ENCODE peak calls at places on chromosomes 13 and 19, in eight cellular contexts. One of them, this sample, is unnamed.

GRCh38 chr13:28671393-28671792 is 12.5 kb downstream of the POMP start:
- DNase-seq in endothelial cell of umbilical vein: no peak
- DNase-seq in HCT116: no peak
- DNase-seq in HepG2: no peak
- DNase-seq in K562: no peak
- DNase-seq in SK-N-SH: no peak
- DNase-seq in GM12878: no peak
- DNase-seq in H1: no peak
- DNase-seq in this sample: no peak

GRCh38 chr19:32914879-32915278 is 45.3 kb upstream of the SLC7A9 start:
- DNase-seq in endothelial cell of umbilical vein: no peak
- DNase-seq in HCT116: no peak
- DNase-seq in GM12878: no peak
- DNase-seq in K562: no peak
- DNase-seq in HepG2: no peak
- DNase-seq in SK-N-SH: no peak
- DNase-seq in H1: no peak
- DNase-seq in this sample: no peak

GRCh38 chr13:30165791-30166190 is 141.6 kb downstream of the KATNAL1 start:
- DNase-seq in SK-N-SH: no peak
- DNase-seq in endothelial cell of umbilical vein: no peak
- DNase-seq in K562: no peak
- DNase-seq in HepG2: no peak
- DNase-seq in GM12878: no peak
- DNase-seq in H1: no peak
- DNase-seq in HCT116: no peak
- DNase-seq in this sample: no peak

GRCh38 chr13:112244061-112244460 is 132.1 kb upstream of the SPACA7 start:
- DNase-seq in H1: peak
- DNase-seq in SK-N-SH: no peak
- DNase-seq in GM12878: no peak
- DNase-seq in K562: no peak
- DNase-seq in HCT116: no peak
- DNase-seq in HepG2: no peak
- DNase-seq in endothelial cell of umbilical vein: no peak
- DNase-seq in this sample: no peak

GRCh38 chr19:40666803-40667438 is 23.5 kb downstream of the NUMBL start:
- DNase-seq in K562: no peak
- DNase-seq in HCT116: no peak
- DNase-seq in endothelial cell of umbilical vein: no peak
- DNase-seq in SK-N-SH: no peak
- DNase-seq in GM12878: no peak
- DNase-seq in H1: no peak
- DNase-seq in HepG2: no peak
- DNase-seq in this sample: no peak

GRCh38 chr19:31548941-31549340 is 199.7 kb upstream of the TSHZ3 start:
- DNase-seq in endothelial cell of umbilical vein: no peak
- DNase-seq in HepG2: no peak
- DNase-seq in HCT116: no peak
- DNase-seq in H1: no peak
- DNase-seq in GM12878: no peak
- DNase-seq in SK-N-SH: no peak
- DNase-seq in K562: peak
- DNase-seq in this sample: no peak

GRCh38 chr19:4357921-4358326 is 14.6 kb downstream of the MPND start:
- DNase-seq in K562: no peak
- DNase-seq in SK-N-SH: peak
- DNase-seq in endothelial cell of umbilical vein: no peak
- DNase-seq in H1: no peak
- DNase-seq in HepG2: no peak
- DNase-seq in HCT116: no peak
- DNase-seq in GM12878: no peak
- DNase-seq in this sample: no peak

GRCh38 chr19:38478273-38478971 is 44.9 kb downstream of the RYR1 start:
- DNase-seq in SK-N-SH: peak
- DNase-seq in K562: peak
- DNase-seq in endothelial cell of umbilical vein: no peak
- DNase-seq in HepG2: peak
- DNase-seq in GM12878: no peak
- DNase-seq in H1: no peak
- DNase-seq in HCT116: peak
- DNase-seq in this sample: no peak

GRCh38 chr19:3983936-3984583 is 1.2 kb downstream of the EEF2 start:
- DNase-seq in K562: peak
- DNase-seq in SK-N-SH: peak
- DNase-seq in HepG2: no peak
- DNase-seq in H1: peak
- DNase-seq in HCT116: no peak
- DNase-seq in endothelial cell of umbilical vein: peak
- DNase-seq in GM12878: no peak
- DNase-seq in this sample: no peak

GRCh38 chr19:44955500-44956439 is 590 bp downstream of the CLPTM1 start:
- DNase-seq in GM12878: no peak
- DNase-seq in HepG2: no peak
- DNase-seq in K562: no peak
- DNase-seq in endothelial cell of umbilical vein: peak
- DNase-seq in SK-N-SH: no peak
- DNase-seq in HCT116: no peak
- DNase-seq in H1: no peak
- DNase-seq in this sample: no peak

GRCh38 chr13:68481130-68481529 is 1251.0 kb upstream of the PCDH9 start:
- DNase-seq in H1: no peak
- DNase-seq in GM12878: no peak
- DNase-seq in HepG2: peak
- DNase-seq in K562: no peak
- DNase-seq in endothelial cell of umbilical vein: no peak
- DNase-seq in SK-N-SH: no peak
- DNase-seq in HCT116: no peak
- DNase-seq in this sample: no peak

GRCh38 chr19:18298601-18299000 is 17.2 kb upstream of the JUND start:
- DNase-seq in K562: no peak
- DNase-seq in HCT116: no peak
- DNase-seq in SK-N-SH: no peak
- DNase-seq in H1: no peak
- DNase-seq in GM12878: no peak
- DNase-seq in HepG2: no peak
- DNase-seq in endothelial cell of umbilical vein: no peak
- DNase-seq in this sample: no peak

GRCh38 chr19:18301718-18302111 is 20.3 kb upstream of the JUND start:
- DNase-seq in SK-N-SH: no peak
- DNase-seq in GM12878: no peak
- DNase-seq in HepG2: no peak
- DNase-seq in K562: no peak
- DNase-seq in endothelial cell of umbilical vein: no peak
- DNase-seq in HCT116: no peak
- DNase-seq in H1: no peak
- DNase-seq in this sample: no peak

GRCh38 chr19:18304194-18304495 is 18.7 kb downstream of the LSM4 start:
- DNase-seq in H1: no peak
- DNase-seq in K562: no peak
- DNase-seq in GM12878: no peak
- DNase-seq in HCT116: no peak
- DNase-seq in SK-N-SH: no peak
- DNase-seq in endothelial cell of umbilical vein: no peak
- DNase-seq in HepG2: no peak
- DNase-seq in this sample: no peak

GRCh38 chr19:18299654-18300053 is 18.2 kb upstream of the JUND start:
- DNase-seq in endothelial cell of umbilical vein: no peak
- DNase-seq in H1: no peak
- DNase-seq in GM12878: no peak
- DNase-seq in SK-N-SH: no peak
- DNase-seq in HCT116: no peak
- DNase-seq in K562: no peak
- DNase-seq in HepG2: no peak
- DNase-seq in this sample: no peak

GRCh38 chr19:18300930-18301717 is 19.7 kb upstream of the JUND start:
- DNase-seq in HCT116: no peak
- DNase-seq in H1: no peak
- DNase-seq in HepG2: no peak
- DNase-seq in SK-N-SH: no peak
- DNase-seq in K562: peak
- DNase-seq in endothelial cell of umbilical vein: no peak
- DNase-seq in GM12878: no peak
- DNase-seq in this sample: no peak
- TF ChIP-seq POLR2AphosphoS5 in HCT116: peak
- TF ChIP-seq POLR2AphosphoS5 in H1: no peak
- TF ChIP-seq POLR2AphosphoS5 in HepG2: no peak
- TF ChIP-seq POLR2AphosphoS5 in SK-N-SH: peak
- TF ChIP-seq POLR2AphosphoS5 in K562: no peak
- TF ChIP-seq POLR2AphosphoS5 in endothelial cell of umbilical vein: no peak
- TF ChIP-seq POLR2AphosphoS5 in GM12878: no peak
- TF ChIP-seq POLR2AphosphoS5 in this sample: no peak

DNA sequence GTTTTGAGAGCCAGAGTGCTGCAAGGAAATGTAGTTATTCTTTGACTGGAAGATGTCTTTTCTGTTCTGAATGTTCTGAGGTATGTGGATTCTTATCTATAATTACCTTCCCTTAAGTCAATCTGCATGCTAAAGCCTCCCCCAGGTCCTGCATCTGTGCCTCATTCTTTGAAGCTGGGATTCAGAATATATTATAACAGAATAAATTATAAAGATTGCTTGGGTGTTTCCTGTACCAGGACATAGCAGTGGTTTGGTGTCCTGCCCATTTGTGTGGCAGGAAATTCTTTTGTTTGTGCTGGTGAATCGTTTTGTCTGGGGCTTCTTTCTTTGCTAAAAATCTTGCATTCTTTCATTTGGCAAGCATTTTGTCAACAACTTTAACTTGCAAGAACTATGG is 60.2 kb downstream of the ITGBL1 start:
- DNase-seq in H1: no peak
- DNase-seq in GM12878: no peak
- DNase-seq in K562: no peak
- DNase-seq in HCT116: no peak
- DNase-seq in HepG2: no peak
- DNase-seq in endothelial cell of umbilical vein: no peak
- DNase-seq in SK-N-SH: no peak
- DNase-seq in this sample: no peak
- H3K9ac ChIP-seq in H1: no peak
- H3K9ac ChIP-seq in GM12878: no peak
- H3K9ac ChIP-seq in K562: no peak
- H3K9ac ChIP-seq in HCT116: no peak
- H3K9ac ChIP-seq in HepG2: no peak
- H3K9ac ChIP-seq in endothelial cell of umbilical vein: no peak
- H3K9ac ChIP-seq in SK-N-SH: peak
- H3K9ac ChIP-seq in this sample: no peak

GRCh38 chr19:2061093-2061935 is 10.3 kb upstream of the MKNK2 start:
- DNase-seq in HCT116: peak
- DNase-seq in H1: peak
- DNase-seq in endothelial cell of umbilical vein: peak
- DNase-seq in HepG2: peak
- DNase-seq in SK-N-SH: peak
- DNase-seq in GM12878: peak
- DNase-seq in K562: peak
- DNase-seq in this sample: peak
- TF ChIP-seq POLR2AphosphoS5 in HCT116: peak
- TF ChIP-seq POLR2AphosphoS5 in H1: peak
- TF ChIP-seq POLR2AphosphoS5 in endothelial cell of umbilical vein: peak
- TF ChIP-seq POLR2AphosphoS5 in HepG2: peak
- TF ChIP-seq POLR2AphosphoS5 in SK-N-SH: peak
- TF ChIP-seq POLR2AphosphoS5 in GM12878: peak
- TF ChIP-seq POLR2AphosphoS5 in K562: peak
- TF ChIP-seq POLR2AphosphoS5 in this sample: peak

GRCh38 chr19:12736854-12737665 is at the start of gene GET3:
- DNase-seq in GM12878: peak
- DNase-seq in HCT116: peak
- DNase-seq in SK-N-SH: peak
- DNase-seq in HepG2: peak
- DNase-seq in K562: peak
- DNase-seq in endothelial cell of umbilical vein: peak
- DNase-seq in H1: peak
- DNase-seq in this sample: peak

GRCh38 chr19:12733907-12734214 is 623 bp downstream of the TRIR start:
- DNase-seq in HepG2: no peak
- DNase-seq in GM12878: no peak
- DNase-seq in endothelial cell of umbilical vein: no peak
- DNase-seq in K562: no peak
- DNase-seq in H1: no peak
- DNase-seq in HCT116: no peak
- DNase-seq in SK-N-SH: no peak
- DNase-seq in this sample: no peak

GRCh38 chr19:12733369-12733896 is 1.1 kb downstream of the TRIR start:
- DNase-seq in HepG2: peak
- DNase-seq in GM12878: no peak
- DNase-seq in K562: no peak
- DNase-seq in HCT116: no peak
- DNase-seq in SK-N-SH: peak
- DNase-seq in endothelial cell of umbilical vein: peak
- DNase-seq in H1: no peak
- DNase-seq in this sample: no peak

GRCh38 chr19:12737666-12738351 is 512 bp downstream of the GET3 start:
- DNase-seq in endothelial cell of umbilical vein: no peak
- DNase-seq in H1: no peak
- DNase-seq in SK-N-SH: no peak
- DNase-seq in HepG2: no peak
- DNase-seq in GM12878: no peak
- DNase-seq in HCT116: no peak
- DNase-seq in K562: no peak
- DNase-seq in this sample: no peak
- H3K9ac ChIP-seq in endothelial cell of umbilical vein: peak
- H3K9ac ChIP-seq in H1: peak
- H3K9ac ChIP-seq in SK-N-SH: peak
- H3K9ac ChIP-seq in HepG2: peak
- H3K9ac ChIP-seq in GM12878: peak
- H3K9ac ChIP-seq in HCT116: peak
- H3K9ac ChIP-seq in K562: peak
- H3K9ac ChIP-seq in this sample: peak

GRCh38 chr19:29844891-29845575 is 33.2 kb downstream of the CCNE1 start:
- DNase-seq in SK-N-SH: no peak
- DNase-seq in K562: peak
- DNase-seq in HepG2: peak
- DNase-seq in H1: peak
- DNase-seq in GM12878: peak
- DNase-seq in HCT116: peak
- DNase-seq in endothelial cell of umbilical vein: peak
- DNase-seq in this sample: peak
- TF ChIP-seq POLR2AphosphoS5 in SK-N-SH: peak
- TF ChIP-seq POLR2AphosphoS5 in K562: no peak
- TF ChIP-seq POLR2AphosphoS5 in HepG2: peak
- TF ChIP-seq POLR2AphosphoS5 in H1: peak
- TF ChIP-seq POLR2AphosphoS5 in GM12878: peak
- TF ChIP-seq POLR2AphosphoS5 in HCT116: peak
- TF ChIP-seq POLR2AphosphoS5 in endothelial cell of umbilical vein: no peak
- TF ChIP-seq POLR2AphosphoS5 in this sample: no peak

This sample was measured in SK-N-MC.